ENCODE peak calls at places on chromosomes 1 and 21, in nine cellular contexts. One of them, this sample, is unnamed.
A peak's percentile ranks its signal among the peaks of the same experiment; 100 is the strongest.

GRCh38 chr21:34132905-34133304 is 59.5 kb downstream of the MRPS6 start:
- DNase-seq in ureter: no peak
- DNase-seq in GM10248: no peak
- DNase-seq in transverse colon: no peak
- DNase-seq in NCI-H2081: no peak
- DNase-seq in GM12892: no peak
- DNase-seq in stimulated activated CD4-positive, alpha-beta T cell treated with anti-CD3 and anti-CD28 coated beads, Interleukin-1b, Interleukin-23, amount 100 ng/mL, for 1 hour: no peak
- DNase-seq in activated naive CD4-positive, alpha-beta T cell treated with Interleukin-2 at 50 U/mL for 16 hours: no peak
- DNase-seq in stimulated activated effector memory CD8-positive, alpha-beta T cell treated with anti-CD3 and anti-CD28 coated beads, Interleukin-12 subunit alpha, Interleukin-12 subunit beta, amount 100 ng/mL, for 72 hours: no peak
- DNase-seq in this sample: no peak

GRCh38 chr1:8394456-8395321 is 76.8 kb downstream of the SLC45A1 start:
- DNase-seq in ureter: no peak
- DNase-seq in GM10248: no peak
- DNase-seq in transverse colon: no peak
- DNase-seq in NCI-H2081: no peak
- DNase-seq in GM12892: no peak
- DNase-seq in stimulated activated CD4-positive, alpha-beta T cell treated with anti-CD3 and anti-CD28 coated beads, Interleukin-1b, Interleukin-23, amount 100 ng/mL, for 1 hour: peak; percentile 18
- DNase-seq in activated naive CD4-positive, alpha-beta T cell treated with Interleukin-2 at 50 U/mL for 16 hours: peak; percentile 64
- DNase-seq in stimulated activated effector memory CD8-positive, alpha-beta T cell treated with anti-CD3 and anti-CD28 coated beads, Interleukin-12 subunit alpha, Interleukin-12 subunit beta, amount 100 ng/mL, for 72 hours: no peak
- DNase-seq in this sample: no peak

GRCh38 chr1:67685558-67686271 is 714 bp downstream of the GADD45A start:
- DNase-seq in ureter: peak; percentile 71
- DNase-seq in GM10248: peak; percentile 44
- DNase-seq in transverse colon: peak; percentile 56
- DNase-seq in NCI-H2081: peak; percentile 54
- DNase-seq in GM12892: no peak
- DNase-seq in stimulated activated CD4-positive, alpha-beta T cell treated with anti-CD3 and anti-CD28 coated beads, Interleukin-1b, Interleukin-23, amount 100 ng/mL, for 1 hour: peak; percentile 39
- DNase-seq in activated naive CD4-positive, alpha-beta T cell treated with Interleukin-2 at 50 U/mL for 16 hours: peak; percentile 63
- DNase-seq in stimulated activated effector memory CD8-positive, alpha-beta T cell treated with anti-CD3 and anti-CD28 coated beads, Interleukin-12 subunit alpha, Interleukin-12 subunit beta, amount 100 ng/mL, for 72 hours: peak; percentile 48
- DNase-seq in this sample: no peak

GRCh38 chr1:917076-917459 is 6.7 kb upstream of the SAMD11 start:
- DNase-seq in ureter: no peak
- DNase-seq in GM10248: no peak
- DNase-seq in transverse colon: no peak
- DNase-seq in NCI-H2081: no peak
- DNase-seq in GM12892: no peak
- DNase-seq in stimulated activated CD4-positive, alpha-beta T cell treated with anti-CD3 and anti-CD28 coated beads, Interleukin-1b, Interleukin-23, amount 100 ng/mL, for 1 hour: no peak
- DNase-seq in activated naive CD4-positive, alpha-beta T cell treated with Interleukin-2 at 50 U/mL for 16 hours: no peak
- DNase-seq in stimulated activated effector memory CD8-positive, alpha-beta T cell treated with anti-CD3 and anti-CD28 coated beads, Interleukin-12 subunit alpha, Interleukin-12 subunit beta, amount 100 ng/mL, for 72 hours: no peak
- DNase-seq in this sample: no peak

GRCh38 chr1:6367381-6368007 is 26.1 kb downstream of the ACOT7 start:
- DNase-seq in ureter: no peak
- DNase-seq in GM10248: no peak
- DNase-seq in transverse colon: no peak
- DNase-seq in NCI-H2081: no peak
- DNase-seq in GM12892: no peak
- DNase-seq in stimulated activated CD4-positive, alpha-beta T cell treated with anti-CD3 and anti-CD28 coated beads, Interleukin-1b, Interleukin-23, amount 100 ng/mL, for 1 hour: no peak
- DNase-seq in activated naive CD4-positive, alpha-beta T cell treated with Interleukin-2 at 50 U/mL for 16 hours: no peak
- DNase-seq in stimulated activated effector memory CD8-positive, alpha-beta T cell treated with anti-CD3 and anti-CD28 coated beads, Interleukin-12 subunit alpha, Interleukin-12 subunit beta, amount 100 ng/mL, for 72 hours: no peak
- DNase-seq in this sample: no peak

GRCh38 chr1:228150458-228151169 is 884 bp downstream of the GJC2 start:
- DNase-seq in ureter: peak; percentile 78
- DNase-seq in GM10248: no peak
- DNase-seq in transverse colon: peak; percentile 57
- DNase-seq in NCI-H2081: peak; percentile 24
- DNase-seq in GM12892: no peak
- DNase-seq in stimulated activated CD4-positive, alpha-beta T cell treated with anti-CD3 and anti-CD28 coated beads, Interleukin-1b, Interleukin-23, amount 100 ng/mL, for 1 hour: no peak
- DNase-seq in activated naive CD4-positive, alpha-beta T cell treated with Interleukin-2 at 50 U/mL for 16 hours: no peak
- DNase-seq in stimulated activated effector memory CD8-positive, alpha-beta T cell treated with anti-CD3 and anti-CD28 coated beads, Interleukin-12 subunit alpha, Interleukin-12 subunit beta, amount 100 ng/mL, for 72 hours: no peak
- DNase-seq in this sample: no peak

GRCh38 chr1:235450433-235450832 is 53.8 kb downstream of the B3GALNT2 start:
- DNase-seq in ureter: no peak
- DNase-seq in GM10248: no peak
- DNase-seq in transverse colon: no peak
- DNase-seq in NCI-H2081: no peak
- DNase-seq in GM12892: no peak
- DNase-seq in stimulated activated CD4-positive, alpha-beta T cell treated with anti-CD3 and anti-CD28 coated beads, Interleukin-1b, Interleukin-23, amount 100 ng/mL, for 1 hour: no peak
- DNase-seq in activated naive CD4-positive, alpha-beta T cell treated with Interleukin-2 at 50 U/mL for 16 hours: no peak
- DNase-seq in stimulated activated effector memory CD8-positive, alpha-beta T cell treated with anti-CD3 and anti-CD28 coated beads, Interleukin-12 subunit alpha, Interleukin-12 subunit beta, amount 100 ng/mL, for 72 hours: no peak
- DNase-seq in this sample: no peak

GRCh38 chr1:63547621-63548294 is 24.4 kb downstream of the EFCAB7 start:
- DNase-seq in ureter: no peak
- DNase-seq in GM10248: no peak
- DNase-seq in transverse colon: no peak
- DNase-seq in NCI-H2081: no peak
- DNase-seq in GM12892: no peak
- DNase-seq in stimulated activated CD4-positive, alpha-beta T cell treated with anti-CD3 and anti-CD28 coated beads, Interleukin-1b, Interleukin-23, amount 100 ng/mL, for 1 hour: no peak
- DNase-seq in activated naive CD4-positive, alpha-beta T cell treated with Interleukin-2 at 50 U/mL for 16 hours: no peak
- DNase-seq in stimulated activated effector memory CD8-positive, alpha-beta T cell treated with anti-CD3 and anti-CD28 coated beads, Interleukin-12 subunit alpha, Interleukin-12 subunit beta, amount 100 ng/mL, for 72 hours: no peak
- DNase-seq in this sample: no peak

GRCh38 chr1:234515411-234515810 is 36.4 kb upstream of the TARBP1 start:
- DNase-seq in ureter: no peak
- DNase-seq in GM10248: no peak
- DNase-seq in transverse colon: no peak
- DNase-seq in NCI-H2081: no peak
- DNase-seq in GM12892: no peak
- DNase-seq in stimulated activated CD4-positive, alpha-beta T cell treated with anti-CD3 and anti-CD28 coated beads, Interleukin-1b, Interleukin-23, amount 100 ng/mL, for 1 hour: no peak
- DNase-seq in activated naive CD4-positive, alpha-beta T cell treated with Interleukin-2 at 50 U/mL for 16 hours: no peak
- DNase-seq in stimulated activated effector memory CD8-positive, alpha-beta T cell treated with anti-CD3 and anti-CD28 coated beads, Interleukin-12 subunit alpha, Interleukin-12 subunit beta, amount 100 ng/mL, for 72 hours: no peak
- DNase-seq in this sample: no peak